ENCODE peak calls at places on chromosome 18, in four cellular contexts. H is GM12878, M is HepG2, I is K562. G is an unnamed sample.

GRCh38 chr18:46868171-46868921 is 49.0 kb downstream of the PIAS2 start:
- DNase-seq in M (no peak), I (no peak), H (no peak), G (no peak)

GRCh38 chr18:8333961-8334360 is 275.3 kb upstream of the RAB12 start:
- DNase-seq in I (no peak), H (no peak), M (no peak), G (no peak)

GRCh38 chr18:25352629-25353005 is 651 bp upstream of the ZNF521 start:
- DNase-seq in I (no peak), H (no peak), M (no peak), G (no peak)

GRCh38 chr18:60508108-60508507 is 135.5 kb upstream of the MC4R start:
- DNase-seq in M (no peak), I (no peak), H (no peak), G (no peak)

GRCh38 chr18:77100751-77101355 is 31.7 kb downstream of the MBP start:
- DNase-seq in M (no peak), I (no peak), H (no peak), G (no peak)

GRCh38 chr18:7626175-7626921 is 59.2 kb downstream of the PTPRM start:
- DNase-seq in I (no peak), H (no peak), M (peak), G (no peak)

GRCh38 chr18:8084160-8084559 is 517.0 kb downstream of the PTPRM start:
- DNase-seq in H (no peak), I (peak), M (peak), G (peak)

GRCh38 chr18:30684825-30685481 is 357.6 kb downstream of the DSC3 start:
- DNase-seq in H (no peak), I (peak), M (no peak), G (no peak)

GRCh38 chr18:40355701-40356100 is 1599.3 kb upstream of the PIK3C3 start:
- DNase-seq in H (no peak), M (no peak), I (no peak), G (no peak)
- TF ChIP-seq CREB1 in H (no peak), M (no peak), I (no peak), G (no peak)

GRCh38 chr18:21109936-21110666 is 1.5 kb downstream of the ROCK1 start:
- DNase-seq in I (no peak), H (no peak), M (no peak), G (no peak)
- TF ChIP-seq NR2C2 in I (no peak), H (no peak), M (no peak), G (no peak)

GRCh38 chr18:35289293-35290069 is 548 bp downstream of the ZSCAN30 start:
- DNase-seq in I (peak), H (no peak), M (peak), G (peak)
- TF ChIP-seq CREB1 in I (no peak), H (no peak), M (no peak), G (no peak)

DNA sequence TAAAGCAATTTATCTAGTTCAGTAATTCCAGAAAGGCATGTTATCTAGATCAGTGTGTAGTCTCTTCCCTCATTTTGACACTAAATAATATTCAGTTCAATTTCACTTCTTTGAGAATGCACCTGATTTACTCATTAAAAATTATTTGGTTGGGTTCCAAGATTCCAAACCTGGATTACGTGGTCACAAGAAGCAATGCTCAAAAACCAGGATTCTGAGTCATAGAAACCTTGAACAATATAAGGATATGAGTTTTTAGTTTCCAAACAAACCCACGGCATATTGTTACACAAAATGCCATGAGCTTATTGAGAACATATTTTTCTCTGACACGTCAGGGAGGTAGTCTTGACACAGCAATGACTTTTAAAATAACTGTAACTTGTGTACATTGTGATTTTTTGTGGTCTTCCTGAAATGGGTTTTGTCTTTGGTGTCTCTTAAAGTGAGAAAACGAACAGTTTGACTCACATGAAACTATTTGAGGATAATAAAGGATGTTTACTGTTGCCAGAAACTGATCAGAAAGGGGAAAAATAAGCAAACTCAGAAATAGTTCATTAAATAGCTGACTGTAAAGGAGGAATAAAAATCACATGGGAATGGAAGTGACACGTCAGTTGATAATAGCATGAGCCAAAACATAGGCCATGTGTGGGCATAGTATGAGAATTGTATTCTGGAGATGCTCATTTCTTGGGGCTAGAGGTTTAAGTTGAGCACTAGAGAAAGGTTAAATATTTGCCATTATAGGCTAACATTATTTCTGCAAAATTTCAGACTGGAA is 617.7 kb upstream of the CDH2 start:
- DNase-seq in H (no peak), I (no peak), M (no peak), G (no peak)
- TF ChIP-seq NR2C2 in H (no peak), I (no peak), M (no peak), G (no peak)

GRCh38 chr18:48705531-48705930 is 166.7 kb downstream of the CTIF start:
- DNase-seq in H (no peak), I (no peak), M (no peak), G (no peak)

GRCh38 chr18:48703033-48703386 is 164.2 kb downstream of the CTIF start:
- DNase-seq in H (no peak), M (no peak), I (no peak), G (no peak)

GRCh38 chr18:48703418-48703817 is 164.6 kb downstream of the CTIF start:
- DNase-seq in I (no peak), M (no peak), H (no peak), G (no peak)

GRCh38 chr18:48706630-48707206 is 167.9 kb downstream of the CTIF start:
- DNase-seq in H (no peak), M (no peak), I (no peak), G (no peak)

DNA sequence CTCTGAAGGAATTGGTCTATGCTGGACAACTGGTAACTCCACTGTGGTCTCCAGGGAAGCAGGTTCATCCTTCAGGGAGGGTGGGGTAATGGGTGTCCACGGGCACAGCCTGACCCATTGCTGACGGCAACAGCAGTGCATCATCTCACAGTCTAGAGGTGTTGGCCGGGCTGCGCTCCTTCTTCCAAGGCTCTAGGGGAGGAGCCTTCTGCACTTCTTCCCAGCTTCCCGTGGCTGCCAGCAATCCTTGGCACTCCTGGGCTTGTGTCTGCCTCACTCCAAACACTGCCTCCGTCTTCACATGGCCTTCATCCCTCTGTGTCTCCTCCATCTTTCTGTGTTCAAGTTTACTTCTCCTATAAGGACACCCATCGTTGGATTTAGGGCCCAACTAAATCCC is 166.2 kb downstream of the CTIF start:
- DNase-seq in I (no peak), H (no peak), M (no peak), G (no peak)
- TF ChIP-seq CREB1 in I (no peak), H (no peak), M (no peak), G (no peak)

DNA sequence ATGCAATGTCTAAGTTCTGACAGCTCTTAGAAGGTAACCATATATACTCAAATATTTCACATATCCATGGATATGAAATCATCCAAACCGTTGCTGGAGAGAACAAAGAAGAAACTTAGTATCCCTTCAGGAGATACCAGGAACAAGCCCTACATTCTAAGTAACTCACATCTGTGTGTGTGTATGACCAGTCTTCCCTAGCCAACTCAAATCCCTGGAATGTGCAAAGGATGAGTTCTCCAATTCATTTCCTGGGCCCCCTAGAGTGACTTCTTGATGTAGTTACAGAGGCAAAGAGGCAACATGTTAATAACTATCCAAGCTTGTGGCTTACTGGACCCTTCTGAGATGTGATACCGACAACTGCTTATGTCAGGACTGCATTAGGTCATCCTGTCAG is 20.1 kb downstream of the TPGS2 start:
- DNase-seq in M (no peak), I (no peak), H (no peak), G (no peak)
- TF ChIP-seq NR2C2 in M (no peak), I (no peak), H (no peak), G (no peak)

DNA sequence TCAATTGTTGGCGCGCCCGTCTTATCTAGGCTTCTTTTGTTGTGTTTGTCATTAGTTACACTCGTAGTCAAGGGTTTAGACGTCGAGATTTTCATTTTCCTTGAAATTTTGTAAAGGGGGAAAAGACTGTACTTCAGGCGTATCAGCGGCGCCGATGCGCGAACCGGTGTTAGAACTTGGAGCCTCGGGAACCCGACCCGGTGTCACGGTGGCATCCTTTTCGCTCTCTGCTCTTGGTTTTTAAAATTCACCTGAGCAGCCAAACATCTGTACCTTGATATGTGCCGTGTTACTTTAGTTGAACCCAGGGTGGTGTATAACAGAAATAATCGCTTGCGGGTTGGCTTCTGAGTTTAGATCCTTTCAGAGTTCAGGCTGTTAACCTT is 649 bp downstream of the RMC1 start:
- DNase-seq in H (no peak), M (no peak), I (no peak), G (no peak)
- TF ChIP-seq CREB1 in H (no peak), M (no peak), I (no peak), G (no peak)

DNA sequence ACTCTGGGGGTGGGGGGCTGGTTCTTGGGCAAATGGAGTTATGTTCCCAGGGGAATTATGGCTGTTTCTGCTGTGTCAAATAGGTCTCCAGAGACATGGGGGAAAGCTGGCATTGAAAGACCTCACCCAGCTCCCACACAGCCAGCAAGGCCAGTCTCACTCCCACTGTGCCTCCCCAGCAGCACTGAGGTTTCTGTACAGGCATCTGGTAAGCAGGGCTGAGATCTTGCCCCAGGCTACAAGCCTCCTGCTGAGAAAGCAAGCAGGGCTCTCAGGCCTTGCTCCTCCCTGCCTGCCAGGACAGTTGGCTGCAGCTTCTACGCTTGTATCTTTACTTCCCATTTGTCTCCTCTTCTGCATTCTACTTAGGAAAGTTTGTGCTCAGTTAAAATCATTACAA is 50.5 kb upstream of the FHOD3 start:
- DNase-seq in H (no peak), I (no peak), M (no peak), G (peak)
- TF ChIP-seq NR2C2 in H (no peak), I (no peak), M (no peak), G (no peak)